ENCODE peak calls at places on chromosomes 5 and 9, in eight cellular contexts. One of them, this sample, is unnamed.
A peak's percentile ranks its signal among the peaks of the same experiment; 100 is the strongest.

GRCh38 chr5:10307206-10308148 is at the start of gene CMBL:
- DNase-seq in left kidney: peak; percentile 89
- DNase-seq in kidney: peak; percentile 80
- DNase-seq in NCI-H187 treated with DMSO at 0.1 percent for 48 hours: peak; percentile 22
- DNase-seq in GM23248: peak; percentile 83
- DNase-seq in A549: peak; percentile 64
- DNase-seq in AML-193: no peak
- DNase-seq in pulmonary artery endothelial cell: no peak
- DNase-seq in this sample: peak; percentile 55

GRCh38 chr5:112703866-112704820 is 33.5 kb upstream of the APC start:
- DNase-seq in GM23248: peak; percentile 49
- DNase-seq in AML-193: no peak
- DNase-seq in left kidney: no peak
- DNase-seq in NCI-H187 treated with DMSO at 0.1 percent for 48 hours: no peak
- DNase-seq in A549: no peak
- DNase-seq in kidney: no peak
- DNase-seq in pulmonary artery endothelial cell: peak; percentile 39
- DNase-seq in this sample: no peak

GRCh38 chr5:119275146-119275872 is 80.5 kb upstream of the TNFAIP8 start:
- DNase-seq in pulmonary artery endothelial cell: no peak
- DNase-seq in GM23248: peak; percentile 55
- DNase-seq in A549: peak; percentile 40
- DNase-seq in left kidney: no peak
- DNase-seq in kidney: no peak
- DNase-seq in AML-193: peak; percentile 55
- DNase-seq in NCI-H187 treated with DMSO at 0.1 percent for 48 hours: no peak
- DNase-seq in this sample: no peak

GRCh38 chr9:112091805-112092204 is 83.3 kb downstream of the SUSD1 start:
- DNase-seq in kidney: no peak
- DNase-seq in A549: peak; percentile 37
- DNase-seq in left kidney: peak; percentile 46
- DNase-seq in GM23248: peak; percentile 37
- DNase-seq in AML-193: no peak
- DNase-seq in NCI-H187 treated with DMSO at 0.1 percent for 48 hours: no peak
- DNase-seq in pulmonary artery endothelial cell: no peak
- DNase-seq in this sample: no peak

GRCh38 chr5:89988998-89989690 is 420.4 kb downstream of the CETN3 start:
- DNase-seq in kidney: no peak
- DNase-seq in A549: no peak
- DNase-seq in AML-193: no peak
- DNase-seq in left kidney: no peak
- DNase-seq in pulmonary artery endothelial cell: no peak
- DNase-seq in NCI-H187 treated with DMSO at 0.1 percent for 48 hours: no peak
- DNase-seq in GM23248: peak; percentile 47
- DNase-seq in this sample: no peak

GRCh38 chr5:112657804-112658203 is 79.9 kb upstream of the APC start:
- DNase-seq in NCI-H187 treated with DMSO at 0.1 percent for 48 hours: no peak
- DNase-seq in GM23248: no peak
- DNase-seq in AML-193: no peak
- DNase-seq in kidney: no peak
- DNase-seq in left kidney: no peak
- DNase-seq in A549: no peak
- DNase-seq in pulmonary artery endothelial cell: no peak
- DNase-seq in this sample: no peak

GRCh38 chr5:77167695-77168111 is 42.8 kb upstream of the PDE8B start:
- DNase-seq in NCI-H187 treated with DMSO at 0.1 percent for 48 hours: no peak
- DNase-seq in left kidney: peak; percentile 48
- DNase-seq in GM23248: peak; percentile 90
- DNase-seq in pulmonary artery endothelial cell: no peak
- DNase-seq in AML-193: no peak
- DNase-seq in A549: peak; percentile 92
- DNase-seq in kidney: no peak
- DNase-seq in this sample: peak; percentile 83

GRCh38 chr5:72314571-72315172 is 5.4 kb downstream of the MRPS27 start:
- DNase-seq in GM23248: peak; percentile 46
- DNase-seq in kidney: no peak
- DNase-seq in A549: peak; percentile 68
- DNase-seq in left kidney: no peak
- DNase-seq in pulmonary artery endothelial cell: peak; percentile 59
- DNase-seq in NCI-H187 treated with DMSO at 0.1 percent for 48 hours: no peak
- DNase-seq in AML-193: peak; percentile 18
- DNase-seq in this sample: peak; percentile 74

GRCh38 chr5:150660108-150660831 is 781 bp upstream of the MYOZ3 start:
- DNase-seq in left kidney: peak; percentile 72
- DNase-seq in pulmonary artery endothelial cell: no peak
- DNase-seq in NCI-H187 treated with DMSO at 0.1 percent for 48 hours: no peak
- DNase-seq in kidney: no peak
- DNase-seq in GM23248: no peak
- DNase-seq in A549: no peak
- DNase-seq in AML-193: no peak
- DNase-seq in this sample: no peak

GRCh38 chr9:76703270-76703669 is 61.0 kb upstream of the PCA3 start:
- DNase-seq in kidney: no peak
- DNase-seq in NCI-H187 treated with DMSO at 0.1 percent for 48 hours: no peak
- DNase-seq in A549: no peak
- DNase-seq in GM23248: no peak
- DNase-seq in AML-193: no peak
- DNase-seq in left kidney: peak; percentile 31
- DNase-seq in pulmonary artery endothelial cell: peak; percentile 57
- DNase-seq in this sample: no peak

GRCh38 chr9:14315754-14316573 is 2.0 kb upstream of the NFIB start:
- DNase-seq in A549: peak; percentile 76
- DNase-seq in pulmonary artery endothelial cell: no peak
- DNase-seq in kidney: peak; percentile 76
- DNase-seq in GM23248: peak; percentile 44
- DNase-seq in NCI-H187 treated with DMSO at 0.1 percent for 48 hours: no peak
- DNase-seq in AML-193: no peak
- DNase-seq in left kidney: peak; percentile 86
- DNase-seq in this sample: no peak

GRCh38 chr9:68708089-68708488 is 3.0 kb downstream of the PIP5K1B start:
- DNase-seq in A549: no peak
- DNase-seq in left kidney: no peak
- DNase-seq in kidney: no peak
- DNase-seq in GM23248: no peak
- DNase-seq in NCI-H187 treated with DMSO at 0.1 percent for 48 hours: no peak
- DNase-seq in AML-193: no peak
- DNase-seq in pulmonary artery endothelial cell: no peak
- DNase-seq in this sample: no peak

GRCh38 chr9:95336281-95336680 is 18.8 kb upstream of the FANCC start:
- DNase-seq in A549: peak; percentile 49
- DNase-seq in kidney: no peak
- DNase-seq in GM23248: peak; percentile 51
- DNase-seq in pulmonary artery endothelial cell: no peak
- DNase-seq in NCI-H187 treated with DMSO at 0.1 percent for 48 hours: no peak
- DNase-seq in left kidney: no peak
- DNase-seq in AML-193: peak; percentile 13
- DNase-seq in this sample: no peak

GRCh38 chr5:127697894-127698600 is 5.1 kb upstream of the CCDC192 start:
- DNase-seq in pulmonary artery endothelial cell: no peak
- DNase-seq in GM23248: peak; percentile 73
- DNase-seq in AML-193: no peak
- DNase-seq in left kidney: peak; percentile 8
- DNase-seq in NCI-H187 treated with DMSO at 0.1 percent for 48 hours: no peak
- DNase-seq in A549: peak; percentile 73
- DNase-seq in kidney: no peak
- DNase-seq in this sample: peak; percentile 53

GRCh38 chr5:53243403-53243802 is 133.8 kb upstream of the MOCS2 start:
- DNase-seq in A549: no peak
- DNase-seq in NCI-H187 treated with DMSO at 0.1 percent for 48 hours: no peak
- DNase-seq in AML-193: no peak
- DNase-seq in pulmonary artery endothelial cell: no peak
- DNase-seq in kidney: no peak
- DNase-seq in left kidney: no peak
- DNase-seq in GM23248: no peak
- DNase-seq in this sample: no peak

GRCh38 chr5:95901676-95902646 is 59.7 kb downstream of the ELL2 start:
- DNase-seq in GM23248: peak; percentile 85
- DNase-seq in AML-193: no peak
- DNase-seq in NCI-H187 treated with DMSO at 0.1 percent for 48 hours: no peak
- DNase-seq in kidney: no peak
- DNase-seq in A549: peak; percentile 58
- DNase-seq in left kidney: no peak
- DNase-seq in pulmonary artery endothelial cell: peak; percentile 10
- DNase-seq in this sample: peak; percentile 59

This sample was measured in SJSA1.